ENCODE peak calls at places on chromosome 10, in six cellular contexts. F is HCT116, D is NT2/D1, B is HepG2, Q is SK-N-SH, S is H1. J is an unnamed sample.

GRCh38 chr10:24727811-24728210 is 4.1 kb upstream of the ARHGAP21 start:
- DNase-seq in F (no peak), D (no peak), B (no peak), Q (no peak), S (no peak), J (no peak)

GRCh38 chr10:3548702-3549101 is 236.3 kb downstream of the KLF6 start:
- DNase-seq in F (no peak), D (no peak), B (no peak), Q (no peak), S (no peak), J (peak; percentile 45)

GRCh38 chr10:88792656-88793055 is 9.9 kb upstream of the LIPM start:
- DNase-seq in F (no peak), D (no peak), B (no peak), Q (no peak), S (no peak), J (no peak)

GRCh38 chr10:2925631-2926030 is 141.7 kb upstream of the PFKP start:
- DNase-seq in F (no peak), D (no peak), B (no peak), Q (no peak), S (no peak), J (no peak)

GRCh38 chr10:97020452-97021400 is 165.0 kb downstream of the SLIT1 start:
- DNase-seq in F (no peak), D (no peak), B (no peak), Q (no peak), S (no peak), J (no peak)

GRCh38 chr10:19730071-19730470 is 86.2 kb upstream of the PLXDC2 start:
- DNase-seq in F (no peak), D (no peak), B (no peak), Q (no peak), S (no peak), J (peak; percentile 10)

GRCh38 chr10:8361510-8361844 is 307.0 kb downstream of the GATA3 start:
- DNase-seq in F (no peak), D (no peak), B (no peak), Q (no peak), S (no peak), J (no peak)

GRCh38 chr10:117271427-117271826 is 30.5 kb downstream of the SLC18A2 start:
- DNase-seq in F (peak; percentile 26), D (no peak), B (no peak), Q (no peak), S (no peak), J (no peak)

GRCh38 chr10:112811741-112812551 is 138.1 kb upstream of the TCF7L2 start:
- DNase-seq in F (peak; percentile 91), D (peak; percentile 90), B (peak; percentile 95), Q (no peak), S (peak; percentile 67), J (no peak)

GRCh38 chr10:102660891-102661613 is 16.8 kb downstream of the TRIM8 start:
- DNase-seq in F (no peak), D (no peak), B (peak; percentile 72), Q (peak; percentile 91), S (peak; percentile 62), J (peak; percentile 66)

GRCh38 chr10:78044699-78045098 is 11.0 kb downstream of the RPS24 start:
- DNase-seq in F (no peak), D (no peak), B (no peak), Q (no peak), S (no peak), J (no peak)

GRCh38 chr10:129476431-129476830 is 9.4 kb downstream of the MGMT start:
- DNase-seq in F (no peak), D (no peak), B (no peak), Q (no peak), S (no peak), J (no peak)

GRCh38 chr10:76403876-76404275 is 972.5 kb downstream of the LRMDA start:
- DNase-seq in F (no peak), D (no peak), B (no peak), Q (no peak), S (no peak), J (no peak)

GRCh38 chr10:43284341-43284910 is 17.6 kb upstream of the RASGEF1A start:
- DNase-seq in F (no peak), D (no peak), B (no peak), Q (no peak), S (no peak), J (no peak)

GRCh38 chr10:63415635-63416244 is 50.0 kb downstream of the JMJD1C start:
- DNase-seq in F (no peak), D (no peak), B (no peak), Q (no peak), S (no peak), J (no peak)

GRCh38 chr10:98371421-98371820 is 43.6 kb downstream of the PYROXD2 start:
- DNase-seq in F (no peak), D (no peak), B (no peak), Q (no peak), S (no peak), J (no peak)

GRCh38 chr10:98411768-98412167 is 3.2 kb downstream of the PYROXD2 start:
- DNase-seq in F (no peak), D (no peak), B (no peak), Q (no peak), S (no peak), J (no peak)

GRCh38 chr10:123301077-123301875 is 147.1 kb downstream of the BUB3 start:
- DNase-seq in F (no peak), D (no peak), B (no peak), Q (peak; percentile 40), S (no peak), J (peak; percentile 9)

GRCh38 chr10:95096143-95096542 is 26.8 kb upstream of the CYP2C8 start:
- DNase-seq in F (no peak), D (no peak), B (no peak), Q (no peak), S (no peak), J (no peak)

GRCh38 chr10:108358912-108359311 is 1194.4 kb upstream of the SORCS1 start:
- DNase-seq in F (no peak), D (no peak), B (peak; percentile 2), Q (peak; percentile 4), S (no peak), J (no peak)

GRCh38 chr10:101840102-101840684 is 3.4 kb downstream of the KCNIP2 start:
- DNase-seq in F (no peak), D (no peak), B (no peak), Q (peak; percentile 36), S (peak; percentile 57), J (peak; percentile 23)

GRCh38 chr10:120402358-120402757 is 54.7 kb upstream of the PLPP4 start:
- DNase-seq in F (no peak), D (no peak), B (no peak), Q (no peak), S (peak; percentile 13), J (no peak)

GRCh38 chr10:987906-988666 is at the start of gene GTPBP4:
- DNase-seq in F (peak; percentile 94), D (peak; percentile 88), B (peak; percentile 94), Q (peak; percentile 98), S (peak; percentile 95), J (peak; percentile 93)

GRCh38 chr10:89278034-89278535 is 23.8 kb upstream of the IFIT2 start:
- DNase-seq in F (peak; percentile 67), D (no peak), B (peak; percentile 81), Q (peak; percentile 34), S (no peak), J (no peak)

GRCh38 chr10:97876387-97876786 is 26.7 kb downstream of the GOLGA7B start:
- DNase-seq in F (no peak), D (no peak), B (no peak), Q (no peak), S (no peak), J (no peak)

GRCh38 chr10:102752934-102753664 is 9.4 kb downstream of the WBP1L start:
- DNase-seq in F (no peak), D (no peak), B (peak; percentile 63), Q (peak; percentile 49), S (no peak), J (peak; percentile 19)

GRCh38 chr10:484925-485661 is 204.4 kb downstream of the DIP2C start:
- DNase-seq in F (no peak), D (no peak), B (no peak), Q (no peak), S (peak; percentile 51), J (no peak)

GRCh38 chr10:122703483-122704448 is 4.1 kb upstream of the C10orf120 start:
- DNase-seq in F (peak; percentile 47), D (peak; percentile 46), B (peak; percentile 41), Q (peak; percentile 79), S (peak; percentile 86), J (peak; percentile 63)

GRCh38 chr10:22321831-22322662 is 1.1 kb downstream of the BMI1 start:
- DNase-seq in F (no peak), D (no peak), B (no peak), Q (peak; percentile 77), S (peak; percentile 69), J (peak; percentile 57)

GRCh38 chr10:92688573-92688926 is 1.2 kb upstream of the HHEX start:
- DNase-seq in F (no peak), D (no peak), B (no peak), Q (no peak), S (no peak), J (no peak)

GRCh38 chr10:24908793-24909423 is 43.5 kb downstream of the PRTFDC1 start:
- DNase-seq in F (peak; percentile 51), D (no peak), B (peak; percentile 17), Q (no peak), S (no peak), J (peak; percentile 37)

GRCh38 chr10:15943461-15943860 is 83.2 kb upstream of the MINDY3 start:
- DNase-seq in F (no peak), D (no peak), B (no peak), Q (no peak), S (no peak), J (no peak)
- TF ChIP-seq YY1 in F (no peak), D (no peak), B (no peak), Q (no peak), S (no peak), J (no peak)

GRCh38 chr10:70186571-70186970 is 16.3 kb upstream of the SAR1A start:
- DNase-seq in F (no peak), D (no peak), B (no peak), Q (no peak), S (no peak), J (no peak)
- TF ChIP-seq YY1 in F (no peak), D (no peak), B (no peak), Q (no peak), S (no peak), J (no peak)

GRCh38 chr10:105062881-105063280 is 421.8 kb downstream of the SORCS3 start:
- DNase-seq in F (no peak), D (no peak), B (no peak), Q (no peak), S (no peak), J (no peak)

GRCh38 chr10:105068497-105068896 is 427.4 kb downstream of the SORCS3 start:
- DNase-seq in F (no peak), D (no peak), B (no peak), Q (no peak), S (no peak), J (no peak)

DNA sequence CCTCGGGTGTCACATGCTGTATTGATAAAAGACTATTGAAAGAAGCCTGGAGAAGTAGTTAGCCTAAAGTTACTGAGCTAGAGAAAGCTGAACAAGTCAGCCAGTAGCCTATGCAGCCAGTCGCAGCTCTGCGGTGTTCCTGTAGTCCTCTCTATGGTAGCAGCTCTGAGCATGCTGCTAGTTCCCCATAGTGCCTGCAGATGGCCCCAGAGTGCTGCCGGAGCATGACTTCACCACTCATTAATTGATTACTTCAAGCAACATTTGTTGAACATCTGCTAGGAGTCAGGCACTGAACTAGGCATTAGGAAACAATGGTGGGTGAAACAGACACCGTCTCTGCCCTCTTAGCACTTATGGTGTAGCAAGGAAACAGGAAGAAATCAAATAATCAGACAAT is 422.7 kb downstream of the SORCS3 start:
- DNase-seq in F (peak; percentile 2), D (peak; percentile 40), B (peak; percentile 5), Q (peak; percentile 52), S (peak; percentile 71), J (no peak)
- TF ChIP-seq YY1 in F (no peak), D (no peak), B (no peak), Q (no peak), S (no peak), J (no peak)

GRCh38 chr10:47402681-47403301 is 18.7 kb upstream of the ZNF488 start:
- DNase-seq in F (peak; percentile 73), D (peak; percentile 66), B (peak; percentile 70), Q (no peak), S (peak; percentile 68), J (no peak)
- TF ChIP-seq YY1 in F (no peak), D (no peak), B (no peak), Q (no peak), S (peak; percentile 31), J (no peak)

J was measured in K562.